ENCODE peak calls at places on chromosomes 6 and 20, in seven cellular contexts. Y, Z, M, L, F, D and W are unnamed samples.

GRCh38 chr6:391559-392440 is at the start of gene IRF4:
- DNase-seq in M (no peak), D (peak; percentile 73), L (peak; percentile 65), F (no peak), Z (no peak), Y (no peak), W (no peak)

GRCh38 chr6:12987783-12988182 is 271.2 kb downstream of the PHACTR1 start:
- DNase-seq in L (no peak), Y (no peak), D (no peak), M (no peak), F (no peak), Z (no peak), W (no peak)

GRCh38 chr6:15274696-15275387 is 29.0 kb downstream of the JARID2 start:
- DNase-seq in M (no peak), Z (peak; percentile 47), L (peak; percentile 73), F (no peak), Y (no peak), D (no peak), W (no peak)

GRCh38 chr6:118725944-118726343 is 74.6 kb upstream of the CEP85L start:
- DNase-seq in Z (no peak), L (peak; percentile 36), D (no peak), F (no peak), M (no peak), Y (no peak), W (peak; percentile 23)

GRCh38 chr20:51128198-51128597 is 105.3 kb upstream of the KCNG1 start:
- DNase-seq in Y (no peak), F (no peak), L (no peak), D (no peak), Z (peak; percentile 97), M (peak; percentile 99), W (no peak)

GRCh38 chr20:52958206-52958605 is 14.0 kb upstream of the TSHZ2 start:
- DNase-seq in D (no peak), F (no peak), Y (no peak), L (no peak), Z (no peak), M (no peak), W (no peak)

GRCh38 chr6:146851837-146852236 is 253.1 kb downstream of the ADGB start:
- DNase-seq in L (no peak), Y (no peak), F (no peak), Z (peak; percentile 94), M (peak; percentile 97), D (no peak), W (no peak)

GRCh38 chr6:12420626-12421025 is 130.5 kb downstream of the EDN1 start:
- DNase-seq in M (peak; percentile 10), D (peak; percentile 82), Z (peak; percentile 25), F (no peak), Y (no peak), L (no peak), W (no peak)

GRCh38 chr20:37907677-37908397 is 4.9 kb downstream of the VSTM2L start:
- DNase-seq in F (no peak), Z (peak; percentile 42), M (peak; percentile 83), L (peak; percentile 80), D (peak; percentile 85), Y (peak; percentile 48), W (no peak)

GRCh38 chr20:64155258-64156135 is 8.8 kb upstream of the MYT1 start:
- DNase-seq in Y (no peak), D (no peak), Z (no peak), L (no peak), M (no peak), F (no peak), W (no peak)

GRCh38 chr6:37024665-37025337 is 19.3 kb downstream of the FGD2 start:
- DNase-seq in Z (peak; percentile 14), Y (no peak), M (no peak), D (no peak), L (no peak), F (no peak), W (no peak)